ENCODE peak calls at places on chromosomes 4 and X, in nine cellular contexts. R, N, E, Y, X, L, S, H and K are unnamed samples.

GRCh38 chr4:186904104-186904503 is 180.4 kb upstream of the FAT1 start:
- DNase-seq in L (no peak), Y (no peak), X (peak), N (no peak), H (peak), R (no peak), S (peak), E (no peak), K (no peak)

GRCh38 chr4:121709766-121710405 is 13.1 kb upstream of the ANXA5 start:
- DNase-seq in S (no peak), Y (no peak), R (no peak), X (no peak), H (no peak), E (no peak), L (no peak), N (no peak), K (no peak)

GRCh38 chrX:148043456-148043855 is 62.3 kb downstream of the FMR1NB start:
- DNase-seq in N (no peak), L (no peak), H (peak), E (no peak), S (peak), X (peak), R (no peak), Y (no peak), K (no peak)

GRCh38 chr4:10590896-10591295 is 93.7 kb downstream of the CLNK start:
- DNase-seq in S (peak), E (no peak), L (no peak), R (no peak), H (no peak), X (no peak), N (no peak), Y (no peak), K (no peak)

GRCh38 chr4:161841759-161842158 is 322.0 kb downstream of the FSTL5 start:
- DNase-seq in R (no peak), E (no peak), N (no peak), H (no peak), L (no peak), Y (no peak), X (no peak), S (no peak), K (no peak)

GRCh38 chr4:38980903-38981676 is 51.1 kb downstream of the TMEM156 start:
- DNase-seq in N (no peak), Y (no peak), S (peak), E (no peak), X (peak), H (peak), R (no peak), L (no peak), K (peak)

GRCh38 chrX:38335382-38335781 is 8.1 kb upstream of the RPGR start:
- DNase-seq in S (no peak), Y (no peak), H (no peak), E (no peak), L (no peak), X (no peak), R (no peak), N (no peak), K (no peak)

GRCh38 chr4:81891005-81891795 is 419.5 kb upstream of the RASGEF1B start:
- DNase-seq in H (no peak), E (no peak), L (no peak), Y (no peak), R (no peak), X (no peak), N (no peak), S (no peak), K (no peak)

GRCh38 chr4:19636451-19636850 is 615.3 kb upstream of the SLIT2 start:
- DNase-seq in N (no peak), L (no peak), R (no peak), X (no peak), Y (no peak), E (no peak), H (no peak), S (peak), K (no peak)

GRCh38 chrX:149877636-149878035 is 3.3 kb upstream of the MAGEA8 start:
- DNase-seq in X (no peak), S (peak), Y (no peak), L (no peak), N (no peak), R (no peak), H (no peak), E (no peak), K (no peak)

GRCh38 chrX:16712116-16712824 is at the start of gene CTPS2:
- DNase-seq in E (peak), X (peak), Y (peak), H (peak), S (peak), N (peak), L (peak), R (peak), K (peak)

GRCh38 chr4:163161536-163162205 is 5.0 kb downstream of the NAF1 start:
- DNase-seq in L (no peak), Y (no peak), E (no peak), H (peak), S (peak), X (peak), N (no peak), R (no peak), K (no peak)

GRCh38 chrX:26778320-26778888 is 562.4 kb downstream of the MAGEB5 start:
- DNase-seq in L (no peak), Y (no peak), E (no peak), S (peak), N (no peak), X (no peak), R (no peak), H (no peak), K (no peak)

GRCh38 chrX:26788402-26788998 is 572.5 kb downstream of the MAGEB5 start:
- DNase-seq in R (no peak), E (no peak), S (no peak), N (no peak), H (no peak), X (no peak), L (no peak), Y (no peak), K (no peak)

GRCh38 chrX:26783512-26784225 is 567.7 kb downstream of the MAGEB5 start:
- DNase-seq in N (peak), L (peak), X (peak), S (peak), Y (no peak), R (no peak), E (no peak), H (peak), K (no peak)
- TF ChIP-seq CTCF in N (peak), L (peak), X (peak), S (peak), Y (no peak), R (no peak), E (no peak), H (peak), K (peak)

GRCh38 chr4:85368932-85369331 is 106.0 kb upstream of the ARHGAP24 start:
- DNase-seq in H (no peak), R (no peak), E (no peak), L (no peak), Y (no peak), N (no peak), X (no peak), S (no peak), K (no peak)

GRCh38 chr4:85368240-85368639 is 106.7 kb upstream of the ARHGAP24 start:
- DNase-seq in X (no peak), S (no peak), E (no peak), H (no peak), L (peak), Y (no peak), R (no peak), N (no peak), K (no peak)

GRCh38 chr4:85372986-85373385 is 102.0 kb upstream of the ARHGAP24 start:
- DNase-seq in N (no peak), X (no peak), L (no peak), Y (no peak), E (no peak), S (no peak), H (no peak), R (no peak), K (no peak)

GRCh38 chr4:85369703-85370380 is 105.1 kb upstream of the ARHGAP24 start:
- DNase-seq in E (no peak), X (no peak), R (no peak), H (no peak), Y (no peak), N (no peak), L (no peak), S (no peak), K (no peak)

GRCh38 chr4:85370400-85371032 is 104.4 kb upstream of the ARHGAP24 start:
- DNase-seq in X (peak), R (no peak), S (peak), Y (no peak), L (peak), E (no peak), N (no peak), H (peak), K (no peak)
- TF ChIP-seq CTCF in X (peak), R (no peak), S (peak), Y (peak), L (peak), E (no peak), N (peak), H (peak), K (peak)

GRCh38 chrX:71100581-71101505 is 5.2 kb downstream of the FOXO4 start:
- DNase-seq in N (no peak), R (no peak), S (no peak), X (no peak), H (no peak), Y (no peak), L (no peak), E (no peak), K (no peak)
- TF ChIP-seq CTCF in N (no peak), R (no peak), S (no peak), X (no peak), H (no peak), Y (no peak), L (no peak), E (no peak), K (no peak)

GRCh38 chrX:8879750-8880149 is 78.6 kb upstream of the FAM9A start:
- DNase-seq in H (peak), X (peak), N (no peak), E (no peak), R (no peak), S (peak), Y (no peak), L (peak), K (peak)
- TF ChIP-seq CTCF in H (peak), X (peak), N (peak), E (no peak), R (no peak), S (peak), Y (peak), L (peak), K (peak)

DNA sequence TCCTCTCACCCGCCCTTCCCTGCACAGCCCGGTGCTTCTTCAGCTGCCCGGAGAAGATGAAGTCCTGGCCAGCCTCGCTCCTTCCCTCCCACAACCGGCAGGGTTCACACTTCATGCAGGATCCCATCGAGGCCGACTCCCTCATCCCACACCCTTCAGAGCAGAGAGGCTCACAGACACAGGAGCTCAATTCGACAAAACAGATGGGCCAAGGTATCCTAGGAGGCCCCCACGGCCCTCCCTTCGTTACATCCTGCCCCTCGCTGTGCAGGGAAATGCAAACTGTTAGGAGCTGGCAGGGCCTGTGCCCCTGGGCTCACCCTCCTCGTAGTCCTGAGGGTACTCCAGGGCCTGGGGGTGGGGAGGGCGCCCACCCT is 238.1 kb downstream of the DHRSX start:
- DNase-seq in H (no peak), S (no peak), L (no peak), R (no peak), N (no peak), Y (no peak), E (peak), X (no peak), K (no peak)
- TF ChIP-seq CTCF in H (no peak), S (no peak), L (no peak), R (no peak), N (no peak), Y (no peak), E (no peak), X (no peak), K (no peak)

DNA sequence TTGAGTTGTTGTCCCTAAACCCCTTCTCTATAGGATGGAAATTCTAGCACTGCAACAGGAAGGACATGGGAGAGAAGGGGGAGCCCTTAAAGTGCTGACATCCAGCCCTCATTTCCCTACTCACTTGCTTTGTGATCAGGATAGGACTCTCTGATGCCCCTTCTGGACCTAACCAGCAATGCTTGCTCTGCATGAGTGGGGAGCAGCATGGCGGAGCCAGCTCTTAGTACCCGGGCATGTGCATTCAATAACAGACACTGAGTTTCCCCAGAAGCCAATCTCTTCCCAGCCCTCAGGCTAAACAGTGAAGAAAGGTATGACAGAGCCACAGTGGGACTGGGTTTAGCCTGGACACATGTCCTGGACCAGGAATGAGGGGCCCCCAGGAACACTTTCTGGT is 14.0 kb downstream of the SOD3 start:
- DNase-seq in H (no peak), S (no peak), L (no peak), X (no peak), E (no peak), N (no peak), R (no peak), Y (no peak), K (no peak)
- TF ChIP-seq CTCF in H (no peak), S (peak), L (no peak), X (peak), E (no peak), N (no peak), R (no peak), Y (no peak), K (no peak)